ENCODE peak calls at places on chromosomes 13 and 19, in seven cellular contexts. W is H1, K is SK-N-SH, I is HCT116, L is GM12878, M is K562, U is HepG2. H is an unnamed sample.

GRCh38 chr13:41577437-41577836 is 120.1 kb downstream of the RGCC start:
- DNase-seq in L (no peak), K (no peak), U (no peak), I (no peak), M (no peak), W (no peak), H (no peak)

GRCh38 chr19:41753159-41753558 is 2.2 kb upstream of the CEACAM6 start:
- DNase-seq in U (peak), W (peak), K (peak), M (peak), L (no peak), I (peak), H (peak)

GRCh38 chr19:39142655-39143054 is 17.1 kb downstream of the PAK4 start:
- DNase-seq in M (no peak), U (no peak), L (no peak), W (no peak), K (no peak), I (no peak), H (no peak)

GRCh38 chr13:101614491-101614890 is 162.0 kb downstream of the ITGBL1 start:
- DNase-seq in K (no peak), W (no peak), M (no peak), U (no peak), L (no peak), I (no peak), H (no peak)

GRCh38 chr19:31570718-31571117 is 221.5 kb upstream of the TSHZ3 start:
- DNase-seq in I (no peak), M (no peak), W (no peak), U (no peak), L (no peak), K (no peak), H (no peak)

GRCh38 chr19:39692166-39692565 is 12.1 kb upstream of the LGALS14 start:
- DNase-seq in K (no peak), U (no peak), L (no peak), I (no peak), W (no peak), M (no peak), H (no peak)

GRCh38 chr19:369256-369655 is 24.7 kb upstream of the MIER2 start:
- DNase-seq in K (no peak), W (no peak), L (no peak), M (no peak), I (no peak), U (no peak), H (no peak)

GRCh38 chr19:17933414-17934129 is 757 bp downstream of the CCDC124 start:
- DNase-seq in M (peak), K (no peak), U (peak), L (no peak), W (no peak), I (no peak), H (no peak)

GRCh38 chr13:88074794-88075509 is 403.8 kb downstream of the SLITRK5 start:
- DNase-seq in M (no peak), K (no peak), L (no peak), U (no peak), I (no peak), W (no peak), H (no peak)

GRCh38 chr19:50722248-50723013 is 733 bp upstream of the CLEC11A start:
- DNase-seq in I (no peak), U (no peak), K (no peak), W (no peak), M (no peak), L (no peak), H (no peak)

GRCh38 chr19:50725218-50725931 is 2.2 kb downstream of the CLEC11A start:
- DNase-seq in U (no peak), L (no peak), K (no peak), I (peak), W (no peak), M (no peak), H (no peak)

GRCh38 chr19:50724522-50725217 is 1.5 kb downstream of the CLEC11A start:
- DNase-seq in M (peak), I (peak), W (peak), L (peak), U (peak), K (peak), H (peak)

GRCh38 chr19:50723069-50723468 is at the start of gene CLEC11A:
- DNase-seq in W (no peak), K (no peak), L (no peak), I (no peak), U (no peak), M (no peak), H (no peak)

DNA sequence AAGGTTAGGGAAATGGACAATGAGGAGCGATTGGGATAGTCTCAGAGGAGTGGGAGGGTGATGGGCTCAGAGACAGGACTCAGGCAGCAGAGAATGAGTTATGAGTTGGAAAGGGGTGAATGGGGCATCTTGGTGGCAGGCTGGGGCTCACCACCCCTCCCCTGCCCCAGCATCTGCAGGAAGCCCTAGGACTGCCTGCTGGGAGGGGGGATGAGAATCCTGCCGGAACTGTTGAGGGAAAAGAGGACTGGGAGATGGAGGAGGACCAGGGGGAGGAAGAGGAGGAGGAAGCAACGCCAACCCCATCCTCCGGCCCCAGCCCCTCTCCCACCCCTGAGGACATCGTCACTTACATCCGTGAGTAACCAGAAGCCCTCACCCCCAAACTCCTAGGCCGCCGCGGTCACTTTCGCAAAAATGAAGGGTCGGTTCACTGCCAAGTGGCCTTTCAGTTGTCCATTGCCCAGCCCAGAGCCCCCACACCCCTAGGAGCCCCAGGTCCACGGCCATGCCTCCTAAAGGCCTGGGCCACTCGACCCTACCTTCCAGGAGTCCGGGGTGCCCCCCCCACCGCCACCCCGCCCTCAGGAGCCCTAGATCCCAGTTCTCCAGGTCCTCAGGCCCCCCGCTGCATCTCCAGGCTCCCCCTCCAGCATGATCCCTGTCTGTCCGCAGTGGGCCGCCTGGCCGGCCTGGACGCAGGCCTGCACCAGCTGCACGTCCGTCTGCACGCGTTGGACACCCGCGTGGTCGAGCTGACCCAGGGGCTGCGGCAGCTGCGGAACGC is 764 bp downstream of the CLEC11A start:
- DNase-seq in L (no peak), W (no peak), M (no peak), U (no peak), K (no peak), I (no peak), H (no peak)
- H3K4me3 ChIP-seq in L (no peak), W (peak), M (peak), U (peak), K (peak), I (peak), H (peak)

DNA sequence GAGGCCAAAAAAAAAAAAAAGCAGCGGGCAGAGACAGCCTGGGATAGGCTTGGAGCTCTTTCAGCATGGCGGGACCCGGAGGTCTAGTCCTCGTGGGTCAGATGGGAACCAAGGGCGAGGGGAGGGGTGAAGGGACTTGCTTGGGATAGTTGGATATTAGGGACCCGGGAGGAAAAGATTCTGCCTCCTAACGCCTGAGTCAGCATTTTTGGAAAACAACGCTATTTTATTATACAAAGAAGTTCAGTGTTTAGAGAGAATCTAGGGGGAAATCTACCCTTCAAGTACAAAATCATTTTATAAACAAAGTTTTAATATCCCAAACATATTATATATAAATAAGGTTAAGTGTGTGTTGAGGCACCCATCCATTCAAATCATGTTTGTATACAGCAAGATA is 156.7 kb downstream of the ZNF536 start:
- DNase-seq in M (no peak), W (no peak), I (no peak), K (no peak), U (no peak), L (no peak), H (no peak)
- TF ChIP-seq YY1 in M (no peak), W (no peak), I (no peak), K (no peak), U (no peak), L (no peak), H (no peak)

DNA sequence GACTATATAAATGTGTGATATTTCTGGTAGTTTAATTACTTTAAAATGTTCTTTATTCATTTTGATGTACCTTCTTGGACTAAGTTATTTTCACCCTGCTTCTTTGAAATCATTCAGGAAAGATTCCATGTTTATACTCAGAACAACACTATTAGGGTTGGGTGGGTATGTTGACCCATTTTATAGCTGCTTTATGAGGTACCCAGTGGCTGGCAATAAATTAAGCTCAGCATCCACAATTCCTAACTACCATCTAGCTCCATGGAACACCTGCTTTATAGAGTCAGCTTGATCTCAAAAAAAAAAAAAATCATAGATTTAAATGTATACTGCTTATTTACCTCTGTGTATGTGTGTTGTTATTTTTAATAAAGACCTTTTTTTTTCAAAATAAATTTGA is 78.9 kb upstream of the ZNF91 start:
- DNase-seq in M (no peak), U (no peak), L (no peak), I (no peak), W (no peak), K (no peak), H (no peak)
- H3K4me3 ChIP-seq in M (no peak), U (no peak), L (no peak), I (no peak), W (no peak), K (no peak), H (no peak)

GRCh38 chr13:99740261-99740979 is 231.1 kb downstream of the ZIC5 start:
- DNase-seq in U (no peak), K (peak), W (peak), L (no peak), M (no peak), I (no peak), H (no peak)
- TF ChIP-seq YY1 in U (no peak), K (no peak), W (no peak), L (no peak), M (no peak), I (no peak), H (no peak)

GRCh38 chr13:93554514-93554913 is 327.9 kb downstream of the GPC6 start:
- DNase-seq in M (no peak), I (no peak), U (no peak), W (no peak), L (no peak), K (no peak), H (peak)

GRCh38 chr13:93547886-93548285 is 321.3 kb downstream of the GPC6 start:
- DNase-seq in U (no peak), I (no peak), K (no peak), M (no peak), L (no peak), W (no peak), H (no peak)

GRCh38 chr13:93549326-93549855 is 322.8 kb downstream of the GPC6 start:
- DNase-seq in U (no peak), M (no peak), W (no peak), K (no peak), L (no peak), I (no peak), H (no peak)

GRCh38 chr13:93552596-93552995 is 326.0 kb downstream of the GPC6 start:
- DNase-seq in L (no peak), K (no peak), M (no peak), U (no peak), W (no peak), I (no peak), H (no peak)
- H3K4me3 ChIP-seq in L (no peak), K (no peak), M (no peak), U (no peak), W (no peak), I (no peak), H (no peak)

DNA sequence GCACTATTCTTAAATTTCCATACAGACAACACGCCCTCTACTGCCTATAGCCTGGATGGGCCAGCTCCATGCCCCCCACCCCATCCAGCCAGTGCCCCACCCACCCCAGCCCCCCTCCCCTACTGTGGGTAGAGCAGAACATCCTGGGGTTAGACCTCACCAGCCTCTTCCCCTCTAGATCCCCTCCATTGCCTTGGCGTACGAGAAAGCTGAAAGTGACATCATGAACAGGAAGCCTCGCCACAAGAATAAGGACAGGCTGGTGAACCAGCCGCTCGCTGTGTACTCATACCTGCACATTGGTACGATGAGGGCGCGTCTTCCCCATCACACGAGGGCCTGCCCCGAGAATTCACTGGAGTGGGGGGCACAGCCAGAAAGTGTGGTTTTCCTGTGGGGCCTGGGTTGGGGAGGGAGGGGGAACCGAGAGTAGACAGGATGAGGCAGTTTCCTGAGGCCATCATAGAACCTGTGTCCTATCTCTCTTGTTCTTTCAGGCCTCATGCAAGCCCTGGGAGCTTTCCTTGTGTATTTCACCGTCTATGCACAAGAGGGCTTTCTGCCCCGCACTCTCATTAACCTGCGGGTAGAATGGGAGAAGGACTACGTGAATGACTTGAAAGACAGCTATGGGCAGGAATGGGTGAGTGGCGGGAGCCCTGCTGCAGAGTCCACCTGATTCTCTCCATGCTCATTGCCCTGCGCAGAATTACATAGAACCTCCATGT is 29.1 kb downstream of the ATP12A start:
- DNase-seq in W (no peak), K (no peak), I (no peak), U (no peak), M (no peak), L (no peak), H (no peak)
- TF ChIP-seq YY1 in W (no peak), K (no peak), I (no peak), U (no peak), M (no peak), L (no peak), H (no peak)

GRCh38 chr19:2629491-2630351 is 72.8 kb downstream of the GNG7 start:
- DNase-seq in K (no peak), I (no peak), U (peak), L (no peak), W (no peak), M (no peak), H (no peak)

GRCh38 chr19:2628597-2628996 is 73.9 kb downstream of the GNG7 start:
- DNase-seq in U (no peak), W (no peak), K (no peak), I (no peak), M (no peak), L (no peak), H (no peak)

GRCh38 chr19:2631213-2631821 is 71.2 kb downstream of the GNG7 start:
- DNase-seq in W (no peak), K (no peak), U (no peak), M (no peak), I (no peak), L (no peak), H (no peak)

GRCh38 chr19:2627855-2628254 is 74.6 kb downstream of the GNG7 start:
- DNase-seq in I (no peak), K (no peak), M (no peak), W (no peak), U (no peak), L (no peak), H (no peak)

GRCh38 chr19:2630352-2631001 is 72.0 kb downstream of the GNG7 start:
- DNase-seq in I (no peak), W (no peak), K (no peak), U (no peak), L (no peak), M (no peak), H (no peak)
- H3K4me3 ChIP-seq in I (no peak), W (no peak), K (no peak), U (no peak), L (no peak), M (no peak), H (no peak)

H was measured in NT2/D1.